ENCODE peak calls at places on chromosomes 1 and 21, in nine cellular contexts. K is LoVo; B is naive thymus-derived CD4-positive, alpha-beta T cell; C is ACHN; G is stimulated activated CD4-positive, alpha-beta T cell treated with anti-CD3 and anti-CD28 coated beads, Interleukin-12 subunit alpha, Interleukin-12 subunit beta, amount 100 ng/mL, for 4 hours; D is activated effector memory CD4-positive, alpha-beta T cell treated with anti-CD3 and anti-CD28 coated beads, Interleukin-2, amount 50 U/mL, for 16 hours; I is NCI-H1048; Y is RWPE2; R is NAMALWA. T is an unnamed sample.

GRCh38 chr1:110308247-110308646 is 30.9 kb upstream of the RBM15 start:
- DNase-seq in K (no peak), B (no peak), C (no peak), G (no peak), D (no peak), I (no peak), Y (no peak), R (no peak), T (no peak)

GRCh38 chr1:65423884-65424655 is 3.6 kb downstream of the LEPR start:
- DNase-seq in K (peak; percentile 41), B (no peak), C (peak; percentile 89), G (no peak), D (no peak), I (no peak), Y (no peak), R (no peak), T (no peak)

GRCh38 chr1:104488296-104489015 is 738.8 kb downstream of the AMY1C start:
- DNase-seq in K (no peak), B (no peak), C (no peak), G (no peak), D (no peak), I (no peak), Y (no peak), R (no peak), T (no peak)

GRCh38 chr1:119964673-119965363 is 68.5 kb upstream of the ADAM30 start:
- DNase-seq in K (no peak), B (no peak), C (no peak), G (no peak), D (no peak), I (no peak), Y (no peak), R (no peak), T (no peak)

GRCh38 chr1:33045814-33046213 is 9.1 kb upstream of the AK2 start:
- DNase-seq in K (no peak), B (no peak), C (no peak), G (no peak), D (no peak), I (no peak), Y (no peak), R (no peak), T (no peak)

GRCh38 chr1:46485564-46486431 is 3.8 kb upstream of the DMBX1 start:
- DNase-seq in K (no peak), B (no peak), C (no peak), G (no peak), D (no peak), I (no peak), Y (no peak), R (no peak), T (no peak)

GRCh38 chr1:11059166-11059989 is 440 bp downstream of the SRM start:
- DNase-seq in K (no peak), B (no peak), C (peak; percentile 4), G (peak; percentile 35), D (no peak), I (no peak), Y (no peak), R (peak; percentile 57), T (peak; percentile 39)

GRCh38 chr1:38558476-38559179 is 300.9 kb downstream of the RRAGC start:
- DNase-seq in K (no peak), B (no peak), C (no peak), G (no peak), D (no peak), I (no peak), Y (no peak), R (no peak), T (no peak)

GRCh38 chr1:97174039-97174704 is 452.6 kb downstream of the PTBP2 start:
- DNase-seq in K (no peak), B (no peak), C (no peak), G (no peak), D (no peak), I (no peak), Y (no peak), R (no peak), T (no peak)

GRCh38 chr21:46480466-46480865 is 21.8 kb downstream of the DIP2A start:
- DNase-seq in K (no peak), B (no peak), C (no peak), G (no peak), D (no peak), I (no peak), Y (no peak), R (no peak), T (no peak)

GRCh38 chr1:172460901-172461315 is 17.0 kb upstream of the PIGC start:
- DNase-seq in K (no peak), B (no peak), C (no peak), G (no peak), D (no peak), I (no peak), Y (no peak), R (no peak), T (no peak)

GRCh38 chr1:182143825-182144661 is 82.5 kb upstream of the ZNF648 start:
- DNase-seq in K (no peak), B (no peak), C (no peak), G (no peak), D (no peak), I (no peak), Y (peak; percentile 78), R (no peak), T (no peak)

GRCh38 chr1:214469290-214469689 is 82.1 kb downstream of the PTPN14 start:
- DNase-seq in K (no peak), B (no peak), C (no peak), G (no peak), D (no peak), I (no peak), Y (no peak), R (no peak), T (no peak)

GRCh38 chr1:43554444-43554992 is 23.8 kb downstream of the PTPRF start:
- DNase-seq in K (no peak), B (peak; percentile 14), C (peak; percentile 53), G (no peak), D (no peak), I (no peak), Y (no peak), R (peak; percentile 76), T (no peak)

GRCh38 chr21:40719615-40720014 is 127.3 kb downstream of the DSCAM start:
- DNase-seq in K (no peak), B (no peak), C (no peak), G (no peak), D (no peak), I (no peak), Y (no peak), R (no peak), T (no peak)

GRCh38 chr1:153375511-153375910 is at the start of gene S100A12:
- DNase-seq in K (peak; percentile 48), B (no peak), C (peak; percentile 92), G (no peak), D (no peak), I (no peak), Y (no peak), R (no peak), T (no peak)

T was measured in progenitor cell of endocrine pancreas.